ENCODE peak calls at places on chromosomes 12 and 14, in four cellular contexts. U, C, K and E are unnamed samples.

GRCh38 chr12:57604454-57605307 is at the start of gene DTX3:
- DNase-seq in U (no peak), C (peak; percentile 65), K (no peak), E (no peak)

GRCh38 chr12:108905725-108906124 is 25.8 kb downstream of the DAO start:
- DNase-seq in K (no peak), C (no peak), U (no peak), E (no peak)

GRCh38 chr14:61034416-61035100 is 53.5 kb downstream of the SLC38A6 start:
- DNase-seq in C (no peak), U (no peak), K (no peak), E (no peak)

GRCh38 chr12:65836419-65837197 is 12.3 kb downstream of the HMGA2 start:
- DNase-seq in U (no peak), C (no peak), K (no peak), E (no peak)

GRCh38 chr14:32588448-32589320 is 259.6 kb downstream of the AKAP6 start:
- DNase-seq in C (no peak), K (no peak), U (no peak), E (no peak)

GRCh38 chr14:30559638-30560071 is 697 bp downstream of the G2E3 start:
- DNase-seq in U (no peak), C (no peak), K (no peak), E (no peak)

GRCh38 chr12:48002773-48003218 is 1.5 kb downstream of the COL2A1 start:
- DNase-seq in U (no peak), C (peak; percentile 59), K (peak; percentile 48), E (no peak)

GRCh38 chr14:89215166-89215940 is 201.7 kb downstream of the FOXN3 start:
- DNase-seq in U (no peak), C (no peak), K (no peak), E (no peak)

GRCh38 chr14:69692542-69693053 is 74.3 kb upstream of the SRSF5 start:
- DNase-seq in C (no peak), K (no peak), U (no peak), E (no peak)

GRCh38 chr12:82866227-82866803 is 179.6 kb downstream of the TMTC2 start:
- DNase-seq in C (no peak), K (no peak), U (no peak), E (no peak)

GRCh38 chr14:20413785-20414117 is 450 bp upstream of the TEP1 start:
- DNase-seq in C (no peak), K (no peak), U (no peak), E (no peak)

GRCh38 chr12:45235087-45236025 is 19.5 kb downstream of the ANO6 start:
- DNase-seq in U (peak; percentile 50), C (peak; percentile 43), K (no peak), E (no peak)

GRCh38 chr14:68780358-68781160 is 12.3 kb downstream of the ZFP36L1 start:
- DNase-seq in C (peak; percentile 84), U (peak; percentile 30), K (peak; percentile 66), E (peak; percentile 82)

GRCh38 chr12:50251619-50252300 is 31.6 kb downstream of the LIMA1 start:
- DNase-seq in K (no peak), U (no peak), C (no peak), E (no peak)

GRCh38 chr14:99191663-99192621 is 80.1 kb downstream of the BCL11B start:
- DNase-seq in U (no peak), K (peak; percentile 71), C (peak; percentile 67), E (peak; percentile 78)

GRCh38 chr14:30996892-30997659 is 28.4 kb upstream of the AP4S1 start:
- DNase-seq in U (no peak), K (no peak), C (no peak), E (no peak)

GRCh38 chr12:70242695-70243509 is at the start of gene CNOT2:
- DNase-seq in K (peak; percentile 88), C (peak; percentile 90), U (peak; percentile 85), E (peak; percentile 86)

GRCh38 chr12:9149372-9149771 is 33.7 kb upstream of the A2M start:
- DNase-seq in U (no peak), C (no peak), K (no peak), E (no peak)

GRCh38 chr12:110355080-110355479 is 48.4 kb downstream of the ANAPC7 start:
- DNase-seq in U (no peak), C (no peak), K (no peak), E (no peak)

GRCh38 chr12:79300199-79300568 is 390.6 kb downstream of the PAWR start:
- DNase-seq in K (no peak), U (no peak), C (no peak), E (no peak)

GRCh38 chr12:62813031-62813829 is 121.7 kb downstream of the PPM1H start:
- DNase-seq in U (no peak), K (peak; percentile 61), C (peak; percentile 55), E (peak; percentile 65)

GRCh38 chr12:118749656-118750055 is 231.7 kb upstream of the SRRM4 start:
- DNase-seq in U (no peak), K (no peak), C (no peak), E (no peak)

GRCh38 chr14:70685480-70686197 is 43.9 kb downstream of the TTC9 start:
- DNase-seq in C (no peak), K (no peak), U (no peak), E (no peak)

GRCh38 chr12:68303850-68304249 is 28.3 kb downstream of the MDM1 start:
- DNase-seq in C (peak; percentile 36), K (no peak), U (peak; percentile 5), E (peak; percentile 66)

GRCh38 chr14:54606631-54607133 is 39.8 kb downstream of the SAMD4A start:
- DNase-seq in C (no peak), K (no peak), U (peak; percentile 68), E (no peak)

GRCh38 chr14:92960706-92961566 is 38.0 kb downstream of the CHGA start:
- DNase-seq in C (no peak), U (no peak), K (no peak), E (no peak)

GRCh38 chr14:63011609-63012008 is 33.6 kb downstream of the KCNH5 start:
- DNase-seq in C (no peak), K (no peak), U (no peak), E (no peak)

GRCh38 chr12:120090211-120090610 is 26.3 kb downstream of the RAB35 start:
- DNase-seq in K (no peak), C (no peak), U (no peak), E (no peak)

GRCh38 chr14:80996049-80996901 is 40.9 kb downstream of the TSHR start:
- DNase-seq in K (no peak), U (peak; percentile 26), C (no peak), E (peak; percentile 61)

GRCh38 chr12:6921539-6921938 is 6.2 kb upstream of the ATN1 start:
- DNase-seq in U (no peak), K (no peak), C (no peak), E (no peak)

GRCh38 chr14:76450476-76450875 is 74.5 kb downstream of the ESRRB start:
- DNase-seq in K (no peak), U (no peak), C (no peak), E (no peak)

GRCh38 chr12:80472912-80473500 is 29.0 kb downstream of the PTPRQ start:
- DNase-seq in U (no peak), C (no peak), K (no peak), E (no peak)

GRCh38 chr12:93205361-93205760 is 172.4 kb upstream of the NUDT4 start:
- DNase-seq in K (no peak), C (no peak), U (no peak), E (no peak)

DNA sequence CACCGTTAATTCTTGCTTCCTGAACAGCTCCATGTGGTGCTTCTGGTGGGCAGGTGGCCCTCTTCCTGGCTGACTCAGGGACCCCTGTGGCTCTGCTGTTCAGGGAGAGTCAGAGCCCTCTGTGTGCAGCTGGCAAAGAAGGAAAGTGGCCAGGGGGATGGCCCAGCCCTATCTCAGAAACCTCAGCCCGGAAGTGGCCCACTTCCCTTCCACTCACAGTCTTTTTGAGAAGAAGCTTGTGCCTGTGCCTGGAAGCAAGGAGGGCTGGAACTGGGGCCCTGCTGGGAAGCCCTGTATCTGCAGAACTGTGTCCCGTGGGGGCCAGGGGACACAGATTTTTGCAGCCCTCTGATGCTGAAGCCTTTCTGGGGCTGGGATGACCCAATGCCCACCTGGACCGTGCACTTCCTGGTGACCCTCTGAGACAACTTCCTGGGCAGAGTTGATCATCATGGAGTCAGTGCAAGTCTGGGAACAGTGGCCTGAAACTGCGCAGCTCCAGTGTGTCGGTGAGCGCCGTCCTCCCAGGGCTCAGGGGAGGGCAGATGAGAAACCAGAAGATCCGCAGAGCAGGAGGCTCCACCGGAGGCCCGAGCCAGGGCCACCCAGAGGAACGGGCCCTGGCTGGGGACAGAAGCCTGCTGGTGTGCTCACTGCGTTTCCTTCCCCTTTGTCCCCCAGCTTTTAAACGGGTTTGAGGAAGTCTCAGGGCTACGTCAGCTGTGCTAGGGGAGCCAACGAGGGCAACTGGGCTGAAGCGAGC is 217.3 kb upstream of the RTL1 start:
- DNase-seq in C (peak; percentile 16), U (no peak), K (peak; percentile 26), E (peak; percentile 59)
- H3K27ac ChIP-seq in C (peak overlapping the region; percentile 60), U (peak overlapping the region; percentile 58), K (no peak overlapping the region), E (peak overlapping the region; percentile 20)

GRCh38 chr12:55942055-55942454 is 11.1 kb downstream of the DGKA start:
- DNase-seq in C (no peak), U (no peak), K (no peak), E (no peak)

GRCh38 chr12:55946553-55946952 is 15.6 kb downstream of the DGKA start:
- DNase-seq in C (no peak), U (no peak), K (no peak), E (no peak)

GRCh38 chr12:55940065-55940732 is 9.2 kb downstream of the DGKA start:
- DNase-seq in U (peak; percentile 66), C (peak; percentile 84), K (peak; percentile 91), E (peak; percentile 89)

GRCh38 chr12:55938826-55939501 is 8.0 kb downstream of the DGKA start:
- DNase-seq in K (no peak), U (no peak), C (no peak), E (no peak)

GRCh38 chr12:55942577-55943136 is 11.7 kb downstream of the DGKA start:
- DNase-seq in K (no peak), C (no peak), U (no peak), E (no peak)
- H3K36me3 ChIP-seq in K (peaks cover 67% of the 10 kb centered on the region), C (no peaks in the 10 kb centered on the region), U (no peaks in the 10 kb centered on the region), E (peaks cover 4% of the 10 kb centered on the region)

DNA sequence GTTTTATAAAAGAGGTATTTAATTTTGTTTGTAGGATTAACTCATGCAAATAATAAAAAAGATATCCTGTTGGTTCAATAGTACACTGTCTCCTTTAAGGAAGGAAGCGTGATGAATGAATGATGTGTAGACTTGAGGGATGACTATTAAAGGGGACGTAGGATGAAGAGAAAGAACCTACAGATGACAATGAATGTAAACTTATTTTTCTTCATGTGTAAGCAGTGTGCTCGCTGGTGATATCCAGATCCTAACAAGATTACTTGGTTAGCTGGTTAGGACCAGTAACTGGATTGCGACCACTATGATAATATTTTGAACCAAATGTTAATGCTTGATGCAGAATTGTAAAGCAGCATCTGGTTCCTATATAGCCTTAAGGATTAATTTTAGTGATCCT is 2.6 kb downstream of the ARF6 start:
- DNase-seq in U (no peak), C (no peak), K (no peak), E (no peak)
- H3K27ac ChIP-seq in U (peak overlapping the region; percentile 96), C (no peak overlapping the region), K (peak overlapping the region; percentile 100), E (peak overlapping the region; percentile 47)

DNA sequence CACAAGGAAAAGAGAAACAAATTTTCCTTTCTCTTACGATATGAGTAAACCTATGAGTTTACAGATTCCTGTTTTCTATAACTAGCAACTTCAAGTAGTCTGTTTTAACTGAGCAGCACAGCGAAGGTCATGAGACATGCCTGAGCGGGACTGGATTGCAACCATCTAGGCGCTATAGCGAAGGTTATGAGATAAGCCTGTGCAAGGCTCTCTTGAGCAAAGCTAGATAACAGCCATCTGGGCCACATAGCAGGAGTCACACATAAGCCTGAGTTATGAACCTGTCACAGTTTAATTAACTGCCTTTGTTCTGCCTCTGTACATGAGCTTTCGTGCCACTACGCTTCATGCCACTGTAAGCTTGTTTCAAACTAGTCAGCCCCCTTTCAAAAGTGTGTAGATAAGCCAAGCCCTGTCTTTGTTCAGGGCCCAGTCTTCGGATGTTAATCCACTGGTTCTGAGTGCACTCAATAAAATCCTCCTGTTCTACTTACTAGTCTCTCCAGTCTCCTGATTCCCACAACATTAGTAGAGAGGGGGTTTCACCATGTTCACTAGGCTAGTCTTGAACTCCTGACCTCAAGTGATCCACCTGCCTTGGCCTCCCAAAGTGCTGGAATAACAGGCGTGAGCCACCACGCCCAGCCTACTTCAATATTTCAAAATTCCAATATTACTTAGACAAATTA is 47.1 kb downstream of the SEC23A start:
- DNase-seq in U (no peak), C (no peak), K (no peak), E (no peak)
- H3K36me3 ChIP-seq in U (peaks cover 75% of the 10 kb centered on the region), C (no peaks in the 10 kb centered on the region), K (peaks cover 98% of the 10 kb centered on the region), E (peaks cover 96% of the 10 kb centered on the region)